ENCODE peak calls at places on chromosomes 3 and 15, in nine cellular contexts. A is mammary epithelial cell, R is right cardiac atrium, J is ovary, P is tibial artery, Y is neuronal stem cell, U is cardiac muscle cell, E is HCT116, W is endodermal cell. I is an unnamed sample.

GRCh38 chr3:141243295-141243707 is 11.7 kb downstream of the PXYLP1 start:
- DNase-seq in A (no peak), R (no peak), J (no peak), P (no peak), Y (no peak), U (peak; percentile 55), E (no peak), W (peak; percentile 36), I (peak; percentile 49)

GRCh38 chr15:56358604-56359003 is 6.6 kb upstream of the TEX9 start:
- DNase-seq in A (no peak), R (no peak), J (no peak), P (no peak), Y (no peak), U (no peak), E (no peak), W (no peak), I (no peak)

GRCh38 chr3:150073031-150073430 is 102.3 kb upstream of the PFN2 start:
- DNase-seq in A (no peak), R (no peak), J (no peak), P (no peak), Y (no peak), U (no peak), E (no peak), W (no peak), I (no peak)

GRCh38 chr15:66240240-66240842 is 13.2 kb downstream of the MEGF11 start:
- DNase-seq in A (no peak), R (no peak), J (no peak), P (no peak), Y (no peak), U (no peak), E (no peak), W (no peak), I (no peak)

GRCh38 chr3:36393563-36393962 is 13.3 kb downstream of the STAC start:
- DNase-seq in A (no peak), R (no peak), J (no peak), P (no peak), Y (no peak), U (peak; percentile 54), E (no peak), W (no peak), I (no peak)

GRCh38 chr3:62529230-62529629 is 155.9 kb upstream of the FEZF2 start:
- DNase-seq in A (peak; percentile 33), R (peak; percentile 74), J (no peak), P (no peak), Y (peak; percentile 72), U (peak; percentile 37), E (no peak), W (peak; percentile 92), I (no peak)

GRCh38 chr3:29280675-29281264 is at the start of gene RBMS3:
- DNase-seq in A (peak; percentile 91), R (peak; percentile 94), J (peak; percentile 85), P (peak; percentile 94), Y (peak; percentile 64), U (peak; percentile 97), E (peak; percentile 48), W (peak; percentile 86), I (no peak)

GRCh38 chr3:38022887-38023709 is 6.3 kb downstream of the PLCD1 start:
- DNase-seq in A (no peak), R (peak; percentile 40), J (peak; percentile 36), P (no peak), Y (no peak), U (no peak), E (no peak), W (no peak), I (no peak)

GRCh38 chr3:52752045-52752660 is 18.6 kb downstream of the NEK4 start:
- DNase-seq in A (no peak), R (no peak), J (no peak), P (no peak), Y (no peak), U (no peak), E (no peak), W (no peak), I (no peak)

GRCh38 chr3:56917740-56918568 is 116.2 kb upstream of the ARHGEF3 start:
- DNase-seq in A (no peak), R (no peak), J (no peak), P (no peak), Y (no peak), U (no peak), E (no peak), W (peak; percentile 51), I (peak; percentile 27)
- H3K4me3 ChIP-seq in A (no peak overlapping the region), R (no peak overlapping the region), J (no peak overlapping the region), P (no peak overlapping the region), Y (no peak overlapping the region), U (no peak overlapping the region), E (no peak overlapping the region), W (no peak overlapping the region), I (peak overlapping the region; percentile 44)

GRCh38 chr3:98560911-98561310 is 29.1 kb downstream of the GPR15 start:
- DNase-seq in A (no peak), R (no peak), J (no peak), P (no peak), Y (no peak), U (no peak), E (no peak), W (no peak), I (no peak)
- H3K4me1 ChIP-seq in A (peaks cover 15% of the 10 kb centered on the region), R (no peaks in the 10 kb centered on the region), J (no peaks in the 10 kb centered on the region), P (no peaks in the 10 kb centered on the region), Y (no peaks in the 10 kb centered on the region), U (no peaks in the 10 kb centered on the region), E (peaks cover 80% of the 10 kb centered on the region), W (no peaks in the 10 kb centered on the region), I (peaks cover 73% of the 10 kb centered on the region)

DNA sequence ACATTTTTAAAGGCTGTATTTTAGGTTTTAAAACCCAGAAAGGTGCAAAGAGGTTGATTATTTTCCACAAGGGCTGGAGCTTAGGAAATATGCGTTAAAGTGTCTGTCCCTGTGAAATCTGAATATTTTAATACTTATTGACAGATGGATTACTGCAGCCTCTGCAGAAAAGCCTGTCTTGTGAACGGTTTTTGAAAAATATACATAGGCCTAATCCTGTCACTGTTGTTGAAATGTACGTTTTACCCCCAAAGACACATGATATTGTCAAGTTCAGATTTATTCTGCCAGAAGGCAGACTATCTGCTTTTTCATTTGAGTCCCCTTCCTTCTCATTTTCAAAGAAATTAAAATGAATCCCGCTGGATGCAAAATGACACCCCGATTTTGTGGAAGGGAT is 2.2 kb upstream of the BCL6 start:
- DNase-seq in A (no peak), R (no peak), J (no peak), P (no peak), Y (no peak), U (no peak), E (no peak), W (no peak), I (no peak)
- H3K4me3 ChIP-seq in A (no peak overlapping the region), R (peak overlapping the region; percentile 88), J (no peak overlapping the region), P (no peak overlapping the region), Y (no peak overlapping the region), U (no peak overlapping the region), E (no peak overlapping the region), W (no peak overlapping the region), I (no peak overlapping the region)

GRCh38 chr15:98746375-98746679 is 98.0 kb downstream of the IGF1R start:
- DNase-seq in A (no peak), R (no peak), J (no peak), P (no peak), Y (no peak), U (no peak), E (no peak), W (no peak), I (no peak)
- H3K4me1 ChIP-seq in A (peaks cover 48% of the 10 kb centered on the region), R (peaks cover 18% of the 10 kb centered on the region), J (peaks cover 20% of the 10 kb centered on the region), P (peaks cover 53% of the 10 kb centered on the region), Y (peaks cover 5% of the 10 kb centered on the region), U (peaks cover 9% of the 10 kb centered on the region), E (peaks cover 16% of the 10 kb centered on the region), W (no peaks in the 10 kb centered on the region), I (peaks cover 19% of the 10 kb centered on the region)

GRCh38 chr15:59439571-59439970 is 1.6 kb downstream of the FAM81A start:
- DNase-seq in A (no peak), R (no peak), J (no peak), P (no peak), Y (no peak), U (no peak), E (no peak), W (no peak), I (no peak)

GRCh38 chr15:59437777-59438574 is at the start of gene FAM81A:
- DNase-seq in A (peak; percentile 69), R (peak; percentile 95), J (peak; percentile 93), P (peak; percentile 70), Y (peak; percentile 71), U (peak; percentile 85), E (peak; percentile 36), W (peak; percentile 83), I (no peak)

GRCh38 chr15:59436774-59437472 is 1.1 kb upstream of the FAM81A start:
- DNase-seq in A (no peak), R (peak; percentile 51), J (no peak), P (no peak), Y (no peak), U (peak; percentile 45), E (no peak), W (no peak), I (no peak)

GRCh38 chr15:59438891-59439290 is 905 bp downstream of the FAM81A start:
- DNase-seq in A (no peak), R (peak; percentile 60), J (peak; percentile 53), P (no peak), Y (no peak), U (no peak), E (no peak), W (no peak), I (no peak)

GRCh38 chr15:59437473-59437776 is 561 bp upstream of the FAM81A start:
- DNase-seq in A (no peak), R (no peak), J (peak; percentile 35), P (no peak), Y (no peak), U (no peak), E (no peak), W (peak; percentile 52), I (no peak)
- H3K4me3 ChIP-seq in A (peak overlapping the region; percentile 58), R (peak overlapping the region; percentile 81), J (peak overlapping the region; percentile 42), P (peak overlapping the region; percentile 55), Y (peak overlapping the region; percentile 74), U (peak overlapping the region; percentile 23), E (peak overlapping the region; percentile 56), W (peak overlapping the region; percentile 90), I (peak overlapping the region; percentile 49)

GRCh38 chr3:129611812-129612349 is 5.4 kb upstream of the PLXND1 start:
- DNase-seq in A (no peak), R (peak; percentile 86), J (no peak), P (peak; percentile 52), Y (no peak), U (peak; percentile 53), E (no peak), W (peak; percentile 92), I (no peak)
- H3K4me1 ChIP-seq in A (peaks cover 4% of the 10 kb centered on the region), R (peaks cover 23% of the 10 kb centered on the region), J (no peaks in the 10 kb centered on the region), P (peaks cover 46% of the 10 kb centered on the region), Y (peaks cover 15% of the 10 kb centered on the region), U (peaks cover 11% of the 10 kb centered on the region), E (peaks cover 3% of the 10 kb centered on the region), W (no peaks in the 10 kb centered on the region), I (peaks cover 4% of the 10 kb centered on the region)

DNA sequence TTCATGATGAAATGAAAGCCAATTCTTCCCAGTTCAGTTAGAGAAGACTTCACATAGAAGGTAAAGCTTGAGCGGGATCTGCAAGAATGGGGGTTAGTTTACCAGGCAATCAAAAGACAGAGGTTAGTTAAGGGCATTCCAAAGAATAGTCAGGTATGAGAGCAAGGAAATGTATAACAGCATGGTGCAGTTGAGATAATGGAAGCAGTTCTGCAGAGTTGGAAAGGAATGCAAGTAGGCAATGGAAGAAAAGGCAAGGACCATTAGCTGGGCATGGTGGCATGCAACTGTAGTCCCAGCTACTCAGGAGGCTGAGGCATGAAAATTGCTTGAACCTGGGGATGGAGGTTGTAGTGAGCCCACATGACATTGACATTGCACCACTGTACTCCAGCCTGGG is 55.0 kb downstream of the LSAMP start:
- DNase-seq in A (no peak), R (no peak), J (no peak), P (no peak), Y (no peak), U (no peak), E (no peak), W (no peak), I (no peak)
- H3K4me3 ChIP-seq in A (no peak overlapping the region), R (no peak overlapping the region), J (no peak overlapping the region), P (no peak overlapping the region), Y (no peak overlapping the region), U (no peak overlapping the region), E (no peak overlapping the region), W (no peak overlapping the region), I (no peak overlapping the region)

GRCh38 chr15:98683821-98684220 is 35.5 kb downstream of the IGF1R start:
- DNase-seq in A (peak; percentile 23), R (no peak), J (no peak), P (no peak), Y (no peak), U (no peak), E (no peak), W (no peak), I (no peak)
- H3K4me1 ChIP-seq in A (peaks cover 30% of the 10 kb centered on the region), R (peaks cover 30% of the 10 kb centered on the region), J (peaks cover 27% of the 10 kb centered on the region), P (peaks cover 81% of the 10 kb centered on the region), Y (peaks cover 12% of the 10 kb centered on the region), U (peaks cover 22% of the 10 kb centered on the region), E (peaks cover 1% of the 10 kb centered on the region), W (peaks cover 22% of the 10 kb centered on the region), I (peaks cover 22% of the 10 kb centered on the region)